ENCODE peak calls at places on chromosome 9, in four cellular contexts. Q is HepG2, D is HCT116, J is neural progenitor cell. G is an unnamed sample.

GRCh38 chr9:83582026-83582425 is 40.9 kb upstream of the IDNK start:
- DNase-seq in Q (no peak), D (no peak), J (no peak), G (no peak)

GRCh38 chr9:18317896-18318295 is 156.1 kb upstream of the ADAMTSL1 start:
- DNase-seq in Q (no peak), D (no peak), J (no peak), G (no peak)

GRCh38 chr9:109591691-109592090 is 93.6 kb upstream of the PTPN3 start:
- DNase-seq in Q (no peak), D (no peak), J (no peak), G (no peak)

GRCh38 chr9:95504053-95504963 is 12.5 kb downstream of the PTCH1 start:
- DNase-seq in Q (peak; percentile 88), D (no peak), J (peak; percentile 75), G (peak; percentile 60)

GRCh38 chr9:121196389-121196788 is 5.3 kb downstream of the RAB14 start:
- DNase-seq in Q (no peak), D (no peak), J (no peak), G (no peak)

GRCh38 chr9:1400983-1401382 is 350.8 kb downstream of the DMRT2 start:
- DNase-seq in Q (no peak), D (no peak), J (no peak), G (no peak)

GRCh38 chr9:82247318-82247717 is 258.7 kb downstream of the SPATA31D1 start:
- DNase-seq in Q (no peak), D (no peak), J (no peak), G (no peak)

GRCh38 chr9:74642376-74642775 is 145.2 kb downstream of the RORB start:
- DNase-seq in Q (no peak), D (no peak), J (no peak), G (no peak)

GRCh38 chr9:81852820-81853219 is 75.4 kb upstream of the SPATA31D4 start:
- DNase-seq in Q (no peak), D (no peak), J (no peak), G (no peak)

GRCh38 chr9:134179918-134180785 is 15.8 kb upstream of the RNU6ATAC start:
- DNase-seq in Q (no peak), D (no peak), J (no peak), G (no peak)

GRCh38 chr9:134178394-134178780 is 14.0 kb upstream of the RNU6ATAC start:
- DNase-seq in Q (no peak), D (no peak), J (no peak), G (no peak)

GRCh38 chr9:134177624-134178393 is 13.4 kb upstream of the RNU6ATAC start:
- DNase-seq in Q (no peak), D (no peak), J (no peak), G (no peak)

GRCh38 chr9:134179595-134179917 is 15.2 kb upstream of the RNU6ATAC start:
- DNase-seq in Q (no peak), D (no peak), J (no peak), G (no peak)

DNA sequence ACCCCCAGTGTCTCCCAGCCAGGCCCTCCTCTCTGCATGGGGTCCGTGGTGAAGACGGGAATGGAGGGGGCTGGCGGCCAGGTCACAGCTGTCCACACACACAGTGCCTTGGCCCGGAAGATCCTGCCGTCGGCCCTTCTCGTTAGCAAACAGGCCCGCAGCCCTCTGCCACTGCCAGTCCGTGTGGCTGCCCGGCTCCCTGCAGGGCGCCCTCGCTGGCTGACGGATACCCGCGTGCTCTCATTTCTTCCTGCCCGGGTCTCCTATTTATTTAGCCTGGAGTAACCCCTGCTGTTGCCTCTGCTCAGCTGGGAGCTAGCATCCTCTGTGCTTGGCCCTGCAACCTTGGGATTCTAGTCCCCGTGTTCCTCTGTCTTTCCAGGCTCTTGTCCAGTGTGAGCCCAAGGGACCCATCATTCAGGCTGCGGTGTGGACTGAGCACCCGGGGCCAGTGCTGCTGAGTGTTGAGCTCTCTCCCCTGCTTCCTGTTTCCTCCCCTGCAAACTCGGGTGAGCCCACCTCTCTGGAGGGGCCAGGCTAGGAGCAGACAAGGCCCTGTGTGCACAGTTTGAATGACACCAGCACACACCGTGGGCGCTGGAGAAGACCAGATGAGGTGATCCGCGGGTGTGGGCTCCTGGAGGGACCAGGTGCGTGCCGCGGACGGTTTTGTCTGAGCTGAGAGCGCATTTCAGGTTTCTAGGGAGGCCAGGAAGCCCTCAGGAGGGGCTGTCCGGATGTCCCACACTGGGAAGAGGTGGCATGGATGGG is 14.6 kb upstream of the RNU6ATAC start:
- DNase-seq in Q (no peak), D (no peak), J (no peak), G (no peak)
- TF ChIP-seq CTCF in Q (peak; percentile 14), D (no peak), J (no peak), G (no peak)

DNA sequence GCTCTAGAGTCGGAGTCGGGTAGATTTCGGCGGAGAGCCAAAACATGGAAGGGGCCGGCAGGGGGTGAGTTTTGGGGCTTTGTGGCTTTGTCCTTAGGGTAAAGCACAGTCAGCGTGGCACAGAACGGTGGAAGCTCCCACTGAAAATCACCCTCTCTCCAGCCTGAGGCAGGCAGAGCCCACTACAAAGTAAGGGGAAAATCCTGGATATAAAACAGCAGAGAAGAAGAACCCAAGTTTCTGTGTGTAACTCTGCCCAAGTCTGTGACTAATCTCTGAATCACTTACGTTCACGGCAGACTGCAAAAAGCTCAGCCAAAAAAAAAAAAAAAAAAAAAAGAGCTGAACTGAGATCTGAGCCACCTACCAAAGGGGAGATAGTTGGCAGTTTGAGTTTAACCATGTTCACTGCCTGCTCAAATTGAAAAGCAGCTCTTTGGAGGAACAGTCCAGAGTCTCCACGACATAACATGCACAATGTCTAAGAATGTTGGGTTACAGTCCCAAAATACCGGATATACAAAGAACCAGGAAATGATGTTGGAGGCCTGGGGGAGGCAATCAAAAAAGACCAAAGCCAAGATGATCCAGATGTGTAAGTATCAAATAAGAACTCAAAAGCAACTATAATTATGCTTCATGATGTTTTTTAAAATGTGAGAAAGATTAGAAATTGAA is 26.7 kb upstream of the OR2K2 start:
- DNase-seq in Q (no peak), D (peak; percentile 52), J (peak; percentile 14), G (peak; percentile 37)
- H2AFZ ChIP-seq in Q (no peak overlapping the region), D (no peak overlapping the region), J (no peak overlapping the region), G (no peak overlapping the region)

GRCh38 chr9:93052791-93053540 is 5.5 kb upstream of the SUSD3 start:
- DNase-seq in Q (no peak), D (no peak), J (peak; percentile 38), G (no peak)
- TF ChIP-seq CTCF in Q (no peak), D (no peak), J (peak; percentile 25), G (no peak)

DNA sequence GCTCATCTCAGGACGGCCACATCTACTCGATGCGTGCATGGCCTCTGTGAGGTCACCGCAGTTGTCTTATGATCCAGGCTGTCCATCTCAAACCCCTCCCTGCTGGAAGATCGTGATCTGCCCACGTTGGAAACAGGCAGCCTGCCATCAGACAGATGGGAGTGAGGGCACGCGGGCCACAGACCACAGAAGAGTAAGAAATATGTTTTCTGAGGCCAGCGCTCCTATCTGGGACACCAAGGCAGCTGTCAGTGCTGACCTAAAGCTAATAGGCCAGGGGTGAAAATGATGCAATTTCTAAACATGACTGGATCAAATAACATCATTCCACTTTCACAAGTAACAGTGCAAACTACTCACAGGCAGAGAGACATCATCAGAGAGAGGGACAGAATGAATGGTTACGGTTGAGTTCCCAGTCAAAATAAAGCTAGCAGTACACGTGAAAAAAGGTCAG is 57.1 kb upstream of the CER1 start:
- DNase-seq in Q (no peak), D (no peak), J (no peak), G (no peak)
- H2AFZ ChIP-seq in Q (no peak overlapping the region), D (no peak overlapping the region), J (peak overlapping the region; percentile 72), G (no peak overlapping the region)

DNA sequence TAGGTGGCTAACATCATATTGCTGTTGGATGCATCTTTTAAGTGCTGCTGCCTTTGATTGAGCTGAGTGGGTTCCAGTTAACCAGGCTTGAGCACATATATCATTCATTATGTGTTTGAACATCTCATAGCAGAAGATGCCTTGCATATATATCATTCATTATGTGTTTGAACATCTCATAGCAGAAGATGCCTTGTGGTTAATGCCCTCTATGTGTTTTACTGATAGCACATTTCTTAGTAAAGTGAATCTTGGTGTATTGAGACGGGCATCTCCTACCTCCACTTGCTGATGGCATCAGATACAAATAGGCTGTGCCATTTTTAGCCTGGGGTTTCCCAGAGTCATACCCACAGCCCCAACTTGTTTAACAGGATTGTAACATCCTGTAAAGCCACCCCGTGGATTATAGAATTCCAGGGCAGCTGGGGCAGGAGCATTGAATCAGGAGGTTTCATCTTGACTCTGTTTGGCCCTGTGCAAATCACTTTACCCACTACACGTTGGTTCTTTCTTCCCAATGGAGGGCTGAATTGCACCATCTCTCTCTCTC is 26.5 kb downstream of the MTAP start:
- DNase-seq in Q (no peak), D (no peak), J (no peak), G (no peak)
- TF ChIP-seq CTCF in Q (no peak), D (no peak), J (no peak), G (no peak)

GRCh38 chr9:136665704-136666363 is 3.1 kb downstream of the EGFL7 start:
- DNase-seq in Q (no peak), D (no peak), J (peak; percentile 70), G (peak; percentile 63)
- H2AFZ ChIP-seq in Q (no peak overlapping the region), D (no peak overlapping the region), J (no peak overlapping the region), G (no peak overlapping the region)

GRCh38 chr9:127488946-127489345 is 37.6 kb downstream of the LRSAM1 start:
- DNase-seq in Q (no peak), D (no peak), J (no peak), G (no peak)

GRCh38 chr9:127482662-127483061 is 31.4 kb downstream of the LRSAM1 start:
- DNase-seq in Q (no peak), D (no peak), J (no peak), G (no peak)

GRCh38 chr9:127490831-127491230 is 39.5 kb downstream of the LRSAM1 start:
- DNase-seq in Q (no peak), D (no peak), J (no peak), G (no peak)

GRCh38 chr9:127489471-127490115 is 38.3 kb downstream of the LRSAM1 start:
- DNase-seq in Q (no peak), D (no peak), J (peak; percentile 81), G (no peak)

DNA sequence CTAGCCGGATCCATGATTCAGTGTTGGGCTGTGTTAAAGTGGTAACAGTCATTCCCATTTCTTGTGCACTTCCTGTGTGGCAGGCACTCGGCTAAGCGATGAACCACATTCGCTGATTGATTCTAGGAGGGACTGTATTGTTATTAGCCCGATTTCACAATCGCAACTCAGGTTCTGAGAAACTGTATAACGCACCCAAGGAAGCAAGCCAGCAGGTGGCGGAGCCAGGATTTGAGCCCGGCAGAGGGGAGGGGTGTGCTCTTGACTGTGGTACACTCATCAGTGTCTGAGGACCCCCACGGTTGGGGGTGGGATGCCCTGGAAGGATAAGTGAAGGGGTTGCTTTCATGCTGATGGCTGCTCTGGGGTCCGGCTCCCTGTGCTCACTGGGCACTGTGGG is 34.7 kb downstream of the LRSAM1 start:
- DNase-seq in Q (no peak), D (no peak), J (no peak), G (no peak)
- TF ChIP-seq CTCF in Q (no peak), D (peak; percentile 8), J (no peak), G (no peak)

GRCh38 chr9:137461663-137462395 is 2.7 kb upstream of the NSMF start:
- DNase-seq in Q (no peak), D (peak; percentile 78), J (peak; percentile 93), G (peak; percentile 78)

GRCh38 chr9:137462396-137463193 is 3.5 kb upstream of the NSMF start:
- DNase-seq in Q (no peak), D (no peak), J (no peak), G (no peak)

GRCh38 chr9:137459601-137460362 is 648 bp upstream of the NSMF start:
- DNase-seq in Q (no peak), D (no peak), J (no peak), G (no peak)

GRCh38 chr9:137460363-137461315 is 1.5 kb upstream of the NSMF start:
- DNase-seq in Q (no peak), D (no peak), J (no peak), G (no peak)

GRCh38 chr9:137461316-137461662 is 2.2 kb upstream of the NSMF start:
- DNase-seq in Q (no peak), D (no peak), J (no peak), G (no peak)
- H2AFZ ChIP-seq in Q (no peak overlapping the region), D (no peak overlapping the region), J (no peak overlapping the region), G (no peak overlapping the region)